ENCODE peak calls at places on chromosome 19, in six cellular contexts. U is activated CD4-positive, alpha-beta T cell treated with anti-CD3 and anti-CD28 coated beads, Interleukin-2, amount 10 ng/mL, durations not matched to agents 7 days and 5 days; I is T follicular helper cell; R is fibroblast of gingiva; D is LHCN-M2; C is astrocyte of the hippocampus. M is an unnamed sample.

GRCh38 chr19:33063356-33064116 is 1.2 kb downstream of the RHPN2 start:
- DNase-seq in D (no peak), U (no peak), R (no peak), I (no peak), C (peak; percentile 79), M (no peak)

GRCh38 chr19:15488489-15489226 is 9.4 kb upstream of the PGLYRP2 start:
- DNase-seq in U (no peak), R (no peak), D (no peak), C (no peak), I (no peak), M (peak; percentile 91)

GRCh38 chr19:29321116-29321515 is 108.2 kb upstream of the UQCRFS1 start:
- DNase-seq in R (no peak), U (no peak), D (no peak), I (no peak), C (no peak), M (no peak)

GRCh38 chr19:51382004-51382403 is 5.8 kb downstream of the LIM2 start:
- DNase-seq in U (no peak), I (no peak), D (no peak), R (no peak), C (no peak), M (no peak)

GRCh38 chr19:778910-779653 is 18.2 kb upstream of the PTBP1 start:
- DNase-seq in C (peak; percentile 88), U (no peak), I (no peak), R (peak; percentile 97), D (peak; percentile 92), M (peak; percentile 77)

GRCh38 chr19:17565611-17566010 is 10.2 kb downstream of the COLGALT1 start:
- DNase-seq in R (peak; percentile 87), C (peak; percentile 83), I (no peak), D (no peak), U (no peak), M (no peak)

GRCh38 chr19:15476334-15476733 is 3.0 kb downstream of the PGLYRP2 start:
- DNase-seq in C (no peak), I (no peak), D (no peak), U (no peak), R (no peak), M (no peak)

GRCh38 chr19:17205237-17206140 is 9.7 kb upstream of the USE1 start:
- DNase-seq in I (peak; percentile 38), D (peak; percentile 34), R (peak; percentile 33), U (peak; percentile 69), C (peak; percentile 70), M (peak; percentile 74)

GRCh38 chr19:19110410-19111137 is 27.7 kb downstream of the TMEM161A start:
- DNase-seq in C (peak; percentile 68), R (no peak), D (no peak), U (peak; percentile 21), I (no peak), M (no peak)